ENCODE peak calls at places on chromosomes 1 and 21, in six cellular contexts. S, K, G, Z, C and T are unnamed samples.

GRCh38 chr1:162497104-162497722 is 405 bp upstream of the UHMK1 start:
- DNase-seq in S (no peak), Z (no peak), G (no peak), C (no peak), K (no peak), T (no peak)

GRCh38 chr1:6884652-6885153 is 99.4 kb downstream of the CAMTA1 start:
- DNase-seq in K (no peak), S (no peak), G (no peak), Z (no peak), C (no peak), T (no peak)

GRCh38 chr1:78297828-78298227 is 192.9 kb upstream of the PTGFR start:
- DNase-seq in G (no peak), Z (no peak), S (no peak), C (no peak), K (peak; percentile 32), T (no peak)

GRCh38 chr1:68204965-68205630 is 27.2 kb downstream of the WLS start:
- DNase-seq in S (no peak), G (no peak), C (no peak), Z (no peak), K (no peak), T (no peak)

GRCh38 chr21:31490471-31490870 is 146.4 kb upstream of the TIAM1 start:
- DNase-seq in S (no peak), Z (no peak), C (no peak), G (no peak), K (no peak), T (no peak)

GRCh38 chr1:223143760-223144248 is 756 bp upstream of the TLR5 start:
- DNase-seq in K (no peak), G (no peak), S (no peak), C (no peak), Z (no peak), T (no peak)

GRCh38 chr1:13730751-13731482 is 30.9 kb downstream of the PRDM2 start:
- DNase-seq in G (no peak), Z (no peak), S (peak; percentile 56), K (peak; percentile 68), C (no peak), T (peak; percentile 8)

GRCh38 chr1:41578712-41579335 is 94.3 kb upstream of the EDN2 start:
- DNase-seq in C (peak; percentile 48), Z (no peak), S (peak; percentile 65), G (no peak), K (no peak), T (no peak)

GRCh38 chr1:38076038-38076437 is 29.4 kb upstream of the POU3F1 start:
- DNase-seq in Z (no peak), S (peak; percentile 44), K (no peak), G (no peak), C (peak; percentile 15), T (no peak)

GRCh38 chr1:39701092-39701460 is 9.8 kb upstream of the HPCAL4 start:
- DNase-seq in C (peak; percentile 56), G (no peak), K (peak; percentile 67), S (peak; percentile 91), Z (no peak), T (peak; percentile 51)

GRCh38 chr21:36550761-36551160 is 70.8 kb upstream of the CLDN14 start:
- DNase-seq in S (no peak), K (no peak), G (no peak), Z (no peak), C (no peak), T (no peak)

GRCh38 chr1:20398744-20399143 is 87.3 kb downstream of the CAMK2N1 start:
- DNase-seq in G (no peak), C (no peak), K (no peak), S (no peak), Z (no peak), T (no peak)

GRCh38 chr21:45867671-45868081 is 113.9 kb upstream of the COL6A1 start:
- DNase-seq in G (no peak), Z (no peak), K (no peak), C (no peak), S (no peak), T (no peak)

GRCh38 chr1:241276391-241276790 is 80.6 kb downstream of the RGS7 start:
- DNase-seq in C (no peak), K (no peak), G (no peak), Z (no peak), S (no peak), T (no peak)

GRCh38 chr1:111587509-111588174 is 31.9 kb upstream of the RAP1A start:
- DNase-seq in K (peak; percentile 35), G (no peak), Z (no peak), C (no peak), S (no peak), T (no peak)

GRCh38 chr1:1013922-1014617 is 773 bp downstream of the ISG15 start:
- DNase-seq in C (peak; percentile 27), G (no peak), S (no peak), Z (no peak), K (no peak), T (no peak)

GRCh38 chr1:155184351-155184811 is 10.7 kb downstream of the TRIM46 start:
- DNase-seq in K (no peak), C (no peak), Z (no peak), G (no peak), S (no peak), T (no peak)

GRCh38 chr1:218409946-218410510 is 64.9 kb downstream of the TGFB2 start:
- DNase-seq in Z (no peak), S (no peak), G (no peak), C (no peak), K (peak; percentile 79), T (no peak)

GRCh38 chr1:53588053-53588779 is 129.0 kb downstream of the DMRTB1 start:
- DNase-seq in S (no peak), G (no peak), K (no peak), Z (no peak), C (no peak), T (no peak)

GRCh38 chr1:63124666-63125191 is 197.6 kb upstream of the FOXD3 start:
- DNase-seq in S (peak; percentile 93), K (peak; percentile 93), C (peak; percentile 86), Z (peak; percentile 30), G (no peak), T (peak; percentile 67)

GRCh38 chr1:227898502-227899140 is 49.1 kb downstream of the WNT9A start:
- DNase-seq in Z (no peak), C (no peak), K (no peak), G (no peak), S (no peak), T (no peak)

GRCh38 chr1:229029644-229030235 is 241.2 kb upstream of the RAB4A start:
- DNase-seq in K (no peak), C (no peak), Z (no peak), G (no peak), S (no peak), T (peak; percentile 13)

GRCh38 chr1:86207323-86207722 is 50.8 kb upstream of the COL24A1 start:
- DNase-seq in S (peak; percentile 55), C (peak; percentile 85), K (peak; percentile 96), G (no peak), Z (peak; percentile 46), T (peak; percentile 84)

GRCh38 chr1:92951141-92951582 is 10.1 kb downstream of the DIPK1A start:
- DNase-seq in Z (no peak), S (peak; percentile 58), C (peak; percentile 79), G (no peak), K (peak; percentile 81), T (no peak)

GRCh38 chr1:101158424-101158823 is 78.4 kb upstream of the S1PR1 start:
- DNase-seq in G (no peak), C (no peak), Z (no peak), S (no peak), K (no peak), T (no peak)

GRCh38 chr1:32984090-32984828 is 19.6 kb upstream of the RNF19B start:
- DNase-seq in S (peak; percentile 52), Z (no peak), C (peak; percentile 73), G (no peak), K (no peak), T (no peak)

GRCh38 chr1:174643206-174643605 is 195.4 kb downstream of the GPR52 start:
- DNase-seq in G (no peak), S (no peak), K (no peak), Z (no peak), C (no peak), T (no peak)
- TF ChIP-seq CTCF in G (no peak), S (no peak), K (no peak), Z (no peak), C (no peak), T (no peak)

GRCh38 chr1:164651378-164651951 is 92.5 kb downstream of the PBX1 start:
- DNase-seq in G (no peak), S (peak; percentile 62), Z (no peak), K (peak; percentile 75), C (peak; percentile 83), T (no peak)
- H3K4me3 ChIP-seq in G (no peak overlapping the region), S (no peak overlapping the region), Z (no peak overlapping the region), K (no peak overlapping the region), C (no peak overlapping the region), T (no peak overlapping the region)

GRCh38 chr1:243345205-243345604 is 89.4 kb downstream of the SDCCAG8 start:
- DNase-seq in K (no peak), S (peak; percentile 19), Z (no peak), G (no peak), C (peak; percentile 28), T (no peak)
- TF ChIP-seq CTCF in K (no peak), S (peak; percentile 10), Z (no peak), G (no peak), C (no peak), T (peak; percentile 29)

GRCh38 chr1:235122348-235122747 is 6.3 kb downstream of the TOMM20 start:
- DNase-seq in Z (no peak), K (no peak), C (no peak), G (no peak), S (peak; percentile 24), T (no peak)
- H3K4me3 ChIP-seq in Z (no peak overlapping the region), K (no peak overlapping the region), C (no peak overlapping the region), G (no peak overlapping the region), S (no peak overlapping the region), T (no peak overlapping the region)

DNA sequence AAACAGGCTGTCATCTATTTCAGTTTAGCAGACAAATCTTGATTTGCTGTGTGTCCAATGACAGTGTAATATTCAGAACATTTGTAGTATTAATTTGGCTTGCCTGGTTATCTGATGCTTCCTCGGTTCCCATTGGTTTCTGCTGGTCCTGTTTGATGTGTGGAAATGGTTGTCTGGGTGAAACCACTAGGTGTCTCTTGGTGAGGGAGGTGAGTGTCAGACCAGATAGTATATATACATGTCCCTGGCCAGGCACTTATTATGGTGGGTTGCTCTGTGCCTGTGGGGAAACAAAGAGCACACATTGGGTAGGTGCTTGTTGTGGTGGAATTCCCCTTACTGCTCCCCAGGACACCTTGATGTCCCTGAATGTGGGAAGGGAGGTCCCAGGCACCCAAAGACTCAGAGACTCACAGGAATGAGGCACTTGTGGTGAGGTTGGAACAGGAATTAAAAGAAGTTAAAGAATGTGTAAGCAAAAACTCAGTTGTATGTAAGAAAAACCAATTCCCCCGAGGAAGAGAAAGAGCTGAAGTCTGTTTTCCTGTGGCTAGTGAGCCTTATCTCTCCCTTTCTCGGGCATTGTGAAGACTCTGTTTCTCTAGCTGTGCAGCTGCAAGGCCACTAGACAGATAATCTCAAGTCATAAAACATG is 1519.1 kb downstream of the BRINP3 start:
- DNase-seq in S (peak; percentile 46), G (no peak), C (no peak), K (peak; percentile 36), Z (peak; percentile 11), T (no peak)
- TF ChIP-seq CTCF in S (no peak), G (no peak), C (no peak), K (no peak), Z (peak; percentile 3), T (no peak)